ENCODE peak calls at places on chromosomes 12 and 14, in ten cellular contexts. One of them, this sample, is unnamed.

GRCh38 chr12:123129651-123130050 is 21.2 kb downstream of the PITPNM2 start:
- DNase-seq in neural progenitor cell: no peak
- DNase-seq in hippocampal formation: no peak
- DNase-seq in HFFc6: no peak
- DNase-seq in activated T-cell treated with anti-CD3 and anti-CD28 coated beads for 48 hours: no peak
- DNase-seq in cardiac muscle cell: no peak
- DNase-seq in astrocyte of the cerebellum: no peak
- DNase-seq in CD4-positive, CD25-positive, alpha-beta regulatory T cell: no peak
- DNase-seq in ELR: no peak
- DNase-seq in HT1080: no peak
- DNase-seq in this sample: no peak

GRCh38 chr14:89429206-89430091 is 12.4 kb upstream of the FOXN3 start:
- DNase-seq in neural progenitor cell: peak; percentile 41
- DNase-seq in hippocampal formation: peak; percentile 24
- DNase-seq in HFFc6: no peak
- DNase-seq in activated T-cell treated with anti-CD3 and anti-CD28 coated beads for 48 hours: peak; percentile 55
- DNase-seq in cardiac muscle cell: no peak
- DNase-seq in astrocyte of the cerebellum: no peak
- DNase-seq in CD4-positive, CD25-positive, alpha-beta regulatory T cell: no peak
- DNase-seq in ELR: peak; percentile 17
- DNase-seq in HT1080: no peak
- DNase-seq in this sample: no peak

GRCh38 chr12:118979763-118980406 is 1.5 kb upstream of the SRRM4 start:
- DNase-seq in neural progenitor cell: peak; percentile 92
- DNase-seq in hippocampal formation: peak; percentile 6
- DNase-seq in HFFc6: no peak
- DNase-seq in activated T-cell treated with anti-CD3 and anti-CD28 coated beads for 48 hours: peak; percentile 10
- DNase-seq in cardiac muscle cell: peak; percentile 88
- DNase-seq in astrocyte of the cerebellum: no peak
- DNase-seq in CD4-positive, CD25-positive, alpha-beta regulatory T cell: peak; percentile 10
- DNase-seq in ELR: peak; percentile 32
- DNase-seq in HT1080: peak; percentile 3
- DNase-seq in this sample: peak; percentile 74

GRCh38 chr12:3014641-3015040 is 55.4 kb downstream of the TEAD4 start:
- DNase-seq in neural progenitor cell: no peak
- DNase-seq in hippocampal formation: no peak
- DNase-seq in HFFc6: no peak
- DNase-seq in activated T-cell treated with anti-CD3 and anti-CD28 coated beads for 48 hours: no peak
- DNase-seq in cardiac muscle cell: no peak
- DNase-seq in astrocyte of the cerebellum: no peak
- DNase-seq in CD4-positive, CD25-positive, alpha-beta regulatory T cell: no peak
- DNase-seq in ELR: no peak
- DNase-seq in HT1080: no peak
- DNase-seq in this sample: no peak

GRCh38 chr14:55731247-55731872 is 151.4 kb downstream of the KTN1 start:
- DNase-seq in neural progenitor cell: no peak
- DNase-seq in hippocampal formation: no peak
- DNase-seq in HFFc6: no peak
- DNase-seq in activated T-cell treated with anti-CD3 and anti-CD28 coated beads for 48 hours: no peak
- DNase-seq in cardiac muscle cell: no peak
- DNase-seq in astrocyte of the cerebellum: no peak
- DNase-seq in CD4-positive, CD25-positive, alpha-beta regulatory T cell: no peak
- DNase-seq in ELR: no peak
- DNase-seq in HT1080: no peak
- DNase-seq in this sample: no peak

GRCh38 chr14:66857867-66858266 is 331.4 kb upstream of the GARIN2 start:
- DNase-seq in neural progenitor cell: peak; percentile 3
- DNase-seq in hippocampal formation: no peak
- DNase-seq in HFFc6: no peak
- DNase-seq in activated T-cell treated with anti-CD3 and anti-CD28 coated beads for 48 hours: no peak
- DNase-seq in cardiac muscle cell: no peak
- DNase-seq in astrocyte of the cerebellum: no peak
- DNase-seq in CD4-positive, CD25-positive, alpha-beta regulatory T cell: no peak
- DNase-seq in ELR: no peak
- DNase-seq in HT1080: no peak
- DNase-seq in this sample: no peak

GRCh38 chr14:75535164-75535898 is 13.1 kb downstream of the BATF start:
- DNase-seq in neural progenitor cell: no peak
- DNase-seq in hippocampal formation: no peak
- DNase-seq in HFFc6: no peak
- DNase-seq in activated T-cell treated with anti-CD3 and anti-CD28 coated beads for 48 hours: no peak
- DNase-seq in cardiac muscle cell: no peak
- DNase-seq in astrocyte of the cerebellum: no peak
- DNase-seq in CD4-positive, CD25-positive, alpha-beta regulatory T cell: no peak
- DNase-seq in ELR: no peak
- DNase-seq in HT1080: no peak
- DNase-seq in this sample: no peak

GRCh38 chr12:127311695-127312364 is 955.1 kb upstream of the TMEM132C start:
- DNase-seq in neural progenitor cell: no peak
- DNase-seq in hippocampal formation: no peak
- DNase-seq in HFFc6: no peak
- DNase-seq in activated T-cell treated with anti-CD3 and anti-CD28 coated beads for 48 hours: no peak
- DNase-seq in cardiac muscle cell: peak; percentile 29
- DNase-seq in astrocyte of the cerebellum: no peak
- DNase-seq in CD4-positive, CD25-positive, alpha-beta regulatory T cell: no peak
- DNase-seq in ELR: no peak
- DNase-seq in HT1080: no peak
- DNase-seq in this sample: no peak

GRCh38 chr12:8594072-8594471 is 18.6 kb downstream of the AICDA start:
- DNase-seq in neural progenitor cell: no peak
- DNase-seq in hippocampal formation: no peak
- DNase-seq in HFFc6: no peak
- DNase-seq in activated T-cell treated with anti-CD3 and anti-CD28 coated beads for 48 hours: no peak
- DNase-seq in cardiac muscle cell: no peak
- DNase-seq in astrocyte of the cerebellum: no peak
- DNase-seq in CD4-positive, CD25-positive, alpha-beta regulatory T cell: no peak
- DNase-seq in ELR: no peak
- DNase-seq in HT1080: no peak
- DNase-seq in this sample: no peak

GRCh38 chr12:78878447-78878846 is 13.9 kb downstream of the SYT1 start:
- DNase-seq in neural progenitor cell: no peak
- DNase-seq in hippocampal formation: no peak
- DNase-seq in HFFc6: no peak
- DNase-seq in activated T-cell treated with anti-CD3 and anti-CD28 coated beads for 48 hours: no peak
- DNase-seq in cardiac muscle cell: no peak
- DNase-seq in astrocyte of the cerebellum: no peak
- DNase-seq in CD4-positive, CD25-positive, alpha-beta regulatory T cell: no peak
- DNase-seq in ELR: no peak
- DNase-seq in HT1080: no peak
- DNase-seq in this sample: no peak

GRCh38 chr14:26960049-26960688 is 362.3 kb upstream of the NOVA1 start:
- DNase-seq in neural progenitor cell: peak; percentile 55
- DNase-seq in hippocampal formation: no peak
- DNase-seq in HFFc6: no peak
- DNase-seq in activated T-cell treated with anti-CD3 and anti-CD28 coated beads for 48 hours: no peak
- DNase-seq in cardiac muscle cell: no peak
- DNase-seq in astrocyte of the cerebellum: no peak
- DNase-seq in CD4-positive, CD25-positive, alpha-beta regulatory T cell: no peak
- DNase-seq in ELR: no peak
- DNase-seq in HT1080: no peak
- DNase-seq in this sample: no peak

GRCh38 chr14:77682158-77682553 is 25.7 kb downstream of the ALKBH1 start:
- DNase-seq in neural progenitor cell: no peak
- DNase-seq in hippocampal formation: no peak
- DNase-seq in HFFc6: peak; percentile 44
- DNase-seq in activated T-cell treated with anti-CD3 and anti-CD28 coated beads for 48 hours: no peak
- DNase-seq in cardiac muscle cell: no peak
- DNase-seq in astrocyte of the cerebellum: peak; percentile 34
- DNase-seq in CD4-positive, CD25-positive, alpha-beta regulatory T cell: no peak
- DNase-seq in ELR: peak; percentile 62
- DNase-seq in HT1080: peak; percentile 47
- DNase-seq in this sample: no peak

GRCh38 chr12:46386877-46387629 is 14.5 kb upstream of the SLC38A2 start:
- DNase-seq in neural progenitor cell: peak; percentile 34
- DNase-seq in hippocampal formation: peak; percentile 8
- DNase-seq in HFFc6: no peak
- DNase-seq in activated T-cell treated with anti-CD3 and anti-CD28 coated beads for 48 hours: no peak
- DNase-seq in cardiac muscle cell: no peak
- DNase-seq in astrocyte of the cerebellum: no peak
- DNase-seq in CD4-positive, CD25-positive, alpha-beta regulatory T cell: no peak
- DNase-seq in ELR: peak; percentile 51
- DNase-seq in HT1080: peak; percentile 61
- DNase-seq in this sample: no peak

GRCh38 chr12:124510301-124510970 is 57.0 kb downstream of the NCOR2 start:
- DNase-seq in neural progenitor cell: no peak
- DNase-seq in hippocampal formation: peak; percentile 45
- DNase-seq in HFFc6: no peak
- DNase-seq in activated T-cell treated with anti-CD3 and anti-CD28 coated beads for 48 hours: no peak
- DNase-seq in cardiac muscle cell: no peak
- DNase-seq in astrocyte of the cerebellum: no peak
- DNase-seq in CD4-positive, CD25-positive, alpha-beta regulatory T cell: no peak
- DNase-seq in ELR: peak; percentile 13
- DNase-seq in HT1080: peak; percentile 57
- DNase-seq in this sample: no peak

GRCh38 chr12:50103767-50104321 is at the start of gene GPD1:
- DNase-seq in neural progenitor cell: peak; percentile 68
- DNase-seq in hippocampal formation: peak; percentile 45
- DNase-seq in HFFc6: no peak
- DNase-seq in activated T-cell treated with anti-CD3 and anti-CD28 coated beads for 48 hours: no peak
- DNase-seq in cardiac muscle cell: peak; percentile 75
- DNase-seq in astrocyte of the cerebellum: no peak
- DNase-seq in CD4-positive, CD25-positive, alpha-beta regulatory T cell: no peak
- DNase-seq in ELR: peak; percentile 57
- DNase-seq in HT1080: no peak
- DNase-seq in this sample: no peak

GRCh38 chr14:96748371-96748770 is 48.8 kb upstream of the VRK1 start:
- DNase-seq in neural progenitor cell: no peak
- DNase-seq in hippocampal formation: no peak
- DNase-seq in HFFc6: no peak
- DNase-seq in activated T-cell treated with anti-CD3 and anti-CD28 coated beads for 48 hours: no peak
- DNase-seq in cardiac muscle cell: no peak
- DNase-seq in astrocyte of the cerebellum: no peak
- DNase-seq in CD4-positive, CD25-positive, alpha-beta regulatory T cell: no peak
- DNase-seq in ELR: no peak
- DNase-seq in HT1080: no peak
- DNase-seq in this sample: no peak

GRCh38 chr12:1003600-1004271 is 12.7 kb downstream of the ERC1 start:
- DNase-seq in neural progenitor cell: peak; percentile 83
- DNase-seq in hippocampal formation: no peak
- DNase-seq in HFFc6: no peak
- DNase-seq in activated T-cell treated with anti-CD3 and anti-CD28 coated beads for 48 hours: no peak
- DNase-seq in cardiac muscle cell: peak; percentile 19
- DNase-seq in astrocyte of the cerebellum: no peak
- DNase-seq in CD4-positive, CD25-positive, alpha-beta regulatory T cell: no peak
- DNase-seq in ELR: no peak
- DNase-seq in HT1080: no peak
- DNase-seq in this sample: no peak

GRCh38 chr14:23432102-23432925 is 3.1 kb downstream of the MYH7 start:
- DNase-seq in neural progenitor cell: no peak
- DNase-seq in hippocampal formation: no peak
- DNase-seq in HFFc6: no peak
- DNase-seq in activated T-cell treated with anti-CD3 and anti-CD28 coated beads for 48 hours: no peak
- DNase-seq in cardiac muscle cell: no peak
- DNase-seq in astrocyte of the cerebellum: no peak
- DNase-seq in CD4-positive, CD25-positive, alpha-beta regulatory T cell: no peak
- DNase-seq in ELR: no peak
- DNase-seq in HT1080: no peak
- DNase-seq in this sample: no peak

GRCh38 chr14:71452535-71452934 is 479.7 kb upstream of the RGS6 start:
- DNase-seq in neural progenitor cell: no peak
- DNase-seq in hippocampal formation: no peak
- DNase-seq in HFFc6: no peak
- DNase-seq in activated T-cell treated with anti-CD3 and anti-CD28 coated beads for 48 hours: no peak
- DNase-seq in cardiac muscle cell: no peak
- DNase-seq in astrocyte of the cerebellum: no peak
- DNase-seq in CD4-positive, CD25-positive, alpha-beta regulatory T cell: no peak
- DNase-seq in ELR: peak; percentile 32
- DNase-seq in HT1080: no peak
- DNase-seq in this sample: no peak

GRCh38 chr12:645563-646071 is 17.6 kb downstream of the NINJ2 start:
- DNase-seq in neural progenitor cell: no peak
- DNase-seq in hippocampal formation: peak; percentile 21
- DNase-seq in HFFc6: peak; percentile 68
- DNase-seq in activated T-cell treated with anti-CD3 and anti-CD28 coated beads for 48 hours: no peak
- DNase-seq in cardiac muscle cell: peak; percentile 26
- DNase-seq in astrocyte of the cerebellum: no peak
- DNase-seq in CD4-positive, CD25-positive, alpha-beta regulatory T cell: no peak
- DNase-seq in ELR: peak; percentile 80
- DNase-seq in HT1080: peak; percentile 31
- DNase-seq in this sample: no peak

GRCh38 chr14:58808828-58809227 is 171.1 kb downstream of the DACT1 start:
- DNase-seq in neural progenitor cell: no peak
- DNase-seq in hippocampal formation: no peak
- DNase-seq in HFFc6: peak; percentile 8
- DNase-seq in activated T-cell treated with anti-CD3 and anti-CD28 coated beads for 48 hours: no peak
- DNase-seq in cardiac muscle cell: no peak
- DNase-seq in astrocyte of the cerebellum: no peak
- DNase-seq in CD4-positive, CD25-positive, alpha-beta regulatory T cell: no peak
- DNase-seq in ELR: peak; percentile 42
- DNase-seq in HT1080: no peak
- DNase-seq in this sample: no peak

GRCh38 chr14:31933716-31934115 is 143.4 kb upstream of the ARHGAP5 start:
- DNase-seq in neural progenitor cell: no peak
- DNase-seq in hippocampal formation: no peak
- DNase-seq in HFFc6: peak; percentile 33
- DNase-seq in activated T-cell treated with anti-CD3 and anti-CD28 coated beads for 48 hours: no peak
- DNase-seq in cardiac muscle cell: no peak
- DNase-seq in astrocyte of the cerebellum: no peak
- DNase-seq in CD4-positive, CD25-positive, alpha-beta regulatory T cell: no peak
- DNase-seq in ELR: peak; percentile 41
- DNase-seq in HT1080: peak; percentile 76
- DNase-seq in this sample: no peak

GRCh38 chr12:53751336-53752191 is at the start of gene CISTR:
- DNase-seq in neural progenitor cell: peak; percentile 88
- DNase-seq in hippocampal formation: no peak
- DNase-seq in HFFc6: no peak
- DNase-seq in activated T-cell treated with anti-CD3 and anti-CD28 coated beads for 48 hours: no peak
- DNase-seq in cardiac muscle cell: peak; percentile 44
- DNase-seq in astrocyte of the cerebellum: no peak
- DNase-seq in CD4-positive, CD25-positive, alpha-beta regulatory T cell: peak; percentile 44
- DNase-seq in ELR: no peak
- DNase-seq in HT1080: no peak
- DNase-seq in this sample: no peak

GRCh38 chr12:11650697-11651281 is 1.3 kb downstream of the ETV6 start:
- DNase-seq in neural progenitor cell: peak; percentile 33
- DNase-seq in hippocampal formation: no peak
- DNase-seq in HFFc6: peak; percentile 18
- DNase-seq in activated T-cell treated with anti-CD3 and anti-CD28 coated beads for 48 hours: no peak
- DNase-seq in cardiac muscle cell: peak; percentile 15
- DNase-seq in astrocyte of the cerebellum: no peak
- DNase-seq in CD4-positive, CD25-positive, alpha-beta regulatory T cell: no peak
- DNase-seq in ELR: peak; percentile 56
- DNase-seq in HT1080: peak; percentile 60
- DNase-seq in this sample: no peak

GRCh38 chr14:89628521-89628920 is 211.5 kb upstream of the FOXN3 start:
- DNase-seq in neural progenitor cell: no peak
- DNase-seq in hippocampal formation: no peak
- DNase-seq in HFFc6: no peak
- DNase-seq in activated T-cell treated with anti-CD3 and anti-CD28 coated beads for 48 hours: no peak
- DNase-seq in cardiac muscle cell: no peak
- DNase-seq in astrocyte of the cerebellum: no peak
- DNase-seq in CD4-positive, CD25-positive, alpha-beta regulatory T cell: no peak
- DNase-seq in ELR: no peak
- DNase-seq in HT1080: no peak
- DNase-seq in this sample: no peak

GRCh38 chr12:9244894-9245293 is 36.7 kb upstream of the PZP start:
- DNase-seq in neural progenitor cell: no peak
- DNase-seq in hippocampal formation: no peak
- DNase-seq in HFFc6: no peak
- DNase-seq in activated T-cell treated with anti-CD3 and anti-CD28 coated beads for 48 hours: peak; percentile 62
- DNase-seq in cardiac muscle cell: no peak
- DNase-seq in astrocyte of the cerebellum: no peak
- DNase-seq in CD4-positive, CD25-positive, alpha-beta regulatory T cell: no peak
- DNase-seq in ELR: peak; percentile 4
- DNase-seq in HT1080: peak; percentile 31
- DNase-seq in this sample: no peak

GRCh38 chr12:128690641-128691040 is 133.1 kb downstream of the SLC15A4 start:
- DNase-seq in neural progenitor cell: no peak
- DNase-seq in hippocampal formation: no peak
- DNase-seq in HFFc6: no peak
- DNase-seq in activated T-cell treated with anti-CD3 and anti-CD28 coated beads for 48 hours: no peak
- DNase-seq in cardiac muscle cell: no peak
- DNase-seq in astrocyte of the cerebellum: no peak
- DNase-seq in CD4-positive, CD25-positive, alpha-beta regulatory T cell: no peak
- DNase-seq in ELR: no peak
- DNase-seq in HT1080: no peak
- DNase-seq in this sample: no peak

GRCh38 chr14:76928301-76928700 is 100.2 kb downstream of the IRF2BPL start:
- DNase-seq in neural progenitor cell: no peak
- DNase-seq in hippocampal formation: no peak
- DNase-seq in HFFc6: no peak
- DNase-seq in activated T-cell treated with anti-CD3 and anti-CD28 coated beads for 48 hours: no peak
- DNase-seq in cardiac muscle cell: no peak
- DNase-seq in astrocyte of the cerebellum: no peak
- DNase-seq in CD4-positive, CD25-positive, alpha-beta regulatory T cell: no peak
- DNase-seq in ELR: no peak
- DNase-seq in HT1080: no peak
- DNase-seq in this sample: no peak